ENCODE peak calls at places on chromosomes 3 and 15, in seven cellular contexts. S, V, G, X, Q, F and T are unnamed samples.
A peak's percentile ranks its signal among the peaks of the same experiment; 100 is the strongest.

GRCh38 chr3:134710313-134710680 is 59.5 kb upstream of the KY start:
- DNase-seq in G (no peak), V (no peak), S (peak; percentile 10), F (no peak), X (no peak), Q (no peak), T (no peak)

GRCh38 chr15:43550527-43551363 is 33.3 kb downstream of the MAP1A start:
- DNase-seq in G (no peak), S (peak; percentile 86), Q (no peak), V (no peak), F (no peak), X (no peak), T (no peak)

GRCh38 chr3:148591525-148591924 is 106.2 kb upstream of the AGTR1 start:
- DNase-seq in F (no peak), Q (no peak), S (no peak), G (no peak), X (no peak), V (no peak), T (no peak)

GRCh38 chr3:133159498-133160475 is 121.6 kb downstream of the TMEM108 start:
- DNase-seq in S (no peak), G (no peak), X (no peak), Q (no peak), F (no peak), V (no peak), T (no peak)

GRCh38 chr3:77835916-77836315 is 796.0 kb downstream of the ROBO2 start:
- DNase-seq in V (no peak), S (no peak), F (no peak), X (no peak), Q (no peak), G (no peak), T (no peak)

GRCh38 chr3:29301332-29302011 is 20.6 kb downstream of the RBMS3 start:
- DNase-seq in F (no peak), V (no peak), X (no peak), Q (no peak), G (no peak), S (no peak), T (peak; percentile 35)

GRCh38 chr3:10557783-10558373 is 52.5 kb upstream of the ATP2B2 start:
- DNase-seq in G (no peak), Q (no peak), V (no peak), S (peak; percentile 62), F (peak; percentile 56), X (no peak), T (no peak)

GRCh38 chr15:66955871-66956585 is 109.4 kb upstream of the SMAD3 start:
- DNase-seq in Q (no peak), S (peak; percentile 84), G (no peak), F (peak; percentile 90), V (no peak), X (no peak), T (no peak)

GRCh38 chr15:78537266-78537665 is 3.0 kb upstream of the PSMA4 start:
- DNase-seq in F (no peak), V (no peak), G (no peak), X (no peak), Q (peak; percentile 20), S (no peak), T (no peak)

GRCh38 chr3:183980408-183980807 is 37.3 kb downstream of the ABCC5 start:
- DNase-seq in F (no peak), X (no peak), V (no peak), G (no peak), Q (peak; percentile 36), S (no peak), T (no peak)

GRCh38 chr3:197031315-197032285 is 2.0 kb upstream of the MELTF start:
- DNase-seq in F (peak; percentile 99), Q (peak; percentile 95), X (no peak), V (no peak), S (peak; percentile 97), G (no peak), T (no peak)

GRCh38 chr15:25181290-25182097 is 226.7 kb downstream of the SNRPN start:
- DNase-seq in Q (no peak), F (no peak), V (no peak), X (no peak), G (no peak), S (no peak), T (no peak)

GRCh38 chr3:21466491-21466890 is 284.5 kb downstream of the ZNF385D start:
- DNase-seq in G (no peak), S (peak; percentile 61), X (no peak), V (no peak), Q (no peak), F (no peak), T (no peak)

GRCh38 chr3:172577962-172578560 is 54.8 kb upstream of the TNFSF10 start:
- DNase-seq in S (no peak), F (no peak), V (no peak), X (no peak), Q (no peak), G (no peak), T (no peak)

GRCh38 chr3:156443079-156443478 is 111.8 kb downstream of the SSR3 start:
- DNase-seq in Q (no peak), G (no peak), S (no peak), V (no peak), X (no peak), F (no peak), T (no peak)

DNA sequence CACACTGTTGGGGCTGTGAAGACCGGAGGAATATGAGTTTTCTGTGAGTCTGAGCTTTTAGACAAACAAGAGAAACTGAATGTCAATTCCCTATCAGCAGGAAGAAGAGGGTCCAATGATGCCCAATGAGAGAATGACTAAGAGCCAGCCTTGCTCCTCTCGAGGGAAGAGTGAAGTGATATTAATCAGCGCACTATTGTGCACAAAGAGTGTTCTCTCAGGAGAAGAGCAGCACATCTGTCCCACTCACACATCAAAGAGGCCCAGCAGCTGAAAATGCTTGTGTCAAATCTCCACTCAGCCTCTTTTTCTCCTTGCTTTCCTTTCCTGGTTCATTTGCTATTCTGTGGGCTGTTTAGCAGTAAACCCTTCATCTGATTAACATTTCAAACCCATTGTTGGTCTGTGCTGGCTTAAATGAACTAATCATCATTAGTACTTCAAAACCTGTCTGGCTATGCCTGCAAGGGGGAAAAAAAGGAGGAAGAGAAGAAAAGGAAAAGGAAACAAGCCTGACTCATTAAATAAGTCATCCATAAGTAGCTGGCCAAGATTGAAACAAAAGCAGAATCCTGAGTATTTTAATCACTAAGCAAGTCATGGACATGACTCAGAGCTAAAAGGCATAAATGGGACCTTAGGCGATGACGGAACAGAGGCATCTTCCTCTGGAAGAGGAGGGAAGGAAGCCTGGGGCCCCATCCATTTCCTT is 912.7 kb downstream of the TUSC7 start:
- DNase-seq in G (no peak), S (peak; percentile 95), V (no peak), F (peak; percentile 61), Q (no peak), X (no peak), T (peak; percentile 57)
- TF ChIP-seq EZH2phosphoT487 in G (no peak), S (no peak), V (no peak), F (no peak), Q (no peak), X (no peak), T (no peak)

DNA sequence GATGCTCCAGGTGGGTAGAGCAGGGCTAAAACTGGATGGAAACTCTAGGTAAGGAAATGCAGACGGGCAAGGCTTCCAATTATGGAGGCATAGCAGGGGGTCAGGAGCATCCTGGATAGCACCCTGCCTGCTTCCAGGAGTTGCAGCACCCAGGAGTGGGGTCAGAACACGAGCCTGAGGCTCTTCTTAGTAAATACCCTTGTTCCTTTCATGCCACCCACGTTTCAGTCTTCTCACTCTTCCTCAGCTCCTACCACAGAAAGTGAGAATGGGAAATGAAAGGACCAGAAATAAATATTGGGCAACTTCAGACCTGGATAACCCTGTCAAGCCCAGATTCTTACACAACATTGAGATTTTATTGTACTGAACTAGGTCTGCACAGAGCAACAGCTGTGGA is 16.4 kb downstream of the CCR1 start:
- DNase-seq in Q (no peak), G (no peak), F (no peak), X (no peak), V (no peak), S (no peak), T (no peak)
- TF ChIP-seq EZH2phosphoT487 in Q (no peak), G (no peak), F (no peak), X (no peak), V (no peak), S (no peak), T (no peak)

GRCh38 chr15:22231603-22232002 is 151.3 kb downstream of the OR4M2 start:
- DNase-seq in V (no peak), G (no peak), Q (no peak), X (no peak), S (no peak), F (no peak), T (no peak)
- TF ChIP-seq EZH2phosphoT487 in V (no peak), G (no peak), Q (no peak), X (no peak), S (no peak), F (no peak), T (no peak)

DNA sequence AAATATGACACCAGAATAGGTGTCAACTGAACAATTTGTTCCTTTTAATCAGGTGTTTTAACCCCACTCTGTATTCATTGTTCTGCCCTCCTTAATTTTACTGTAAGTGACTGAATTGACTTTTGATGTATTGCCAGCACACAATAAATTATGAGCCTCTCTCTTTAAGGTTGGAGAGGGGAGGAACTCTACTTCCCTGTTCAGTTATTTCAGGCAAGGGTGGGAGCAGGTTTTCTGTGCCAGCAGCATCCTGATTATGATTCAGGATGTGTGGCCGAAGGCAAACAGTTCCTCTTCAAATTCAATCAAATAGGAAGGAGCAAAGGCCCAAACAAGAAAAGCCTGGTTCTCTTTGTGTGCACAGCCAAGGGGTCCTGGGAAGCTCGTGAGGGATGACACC is 151.6 kb upstream of the HES1 start:
- DNase-seq in V (no peak), G (no peak), F (peak; percentile 41), S (no peak), Q (no peak), X (no peak), T (no peak)
- TF ChIP-seq EZH2phosphoT487 in V (no peak), G (no peak), F (no peak), S (no peak), Q (no peak), X (no peak), T (no peak)

GRCh38 chr3:122268257-122269024 is 56.6 kb upstream of the CSTA start:
- DNase-seq in G (no peak), Q (no peak), X (no peak), S (no peak), F (no peak), V (no peak), T (no peak)
- TF ChIP-seq EZH2phosphoT487 in G (no peak), Q (no peak), X (no peak), S (no peak), F (no peak), V (no peak), T (no peak)

GRCh38 chr3:141231923-141232861 is 567 bp downstream of the PXYLP1 start:
- DNase-seq in F (peak; percentile 50), G (peak; percentile 76), X (peak; percentile 67), V (no peak), S (peak; percentile 45), Q (peak; percentile 68), T (peak; percentile 64)
- TF ChIP-seq EZH2phosphoT487 in F (no peak), G (no peak), X (no peak), V (no peak), S (no peak), Q (no peak), T (peak; percentile 13)

DNA sequence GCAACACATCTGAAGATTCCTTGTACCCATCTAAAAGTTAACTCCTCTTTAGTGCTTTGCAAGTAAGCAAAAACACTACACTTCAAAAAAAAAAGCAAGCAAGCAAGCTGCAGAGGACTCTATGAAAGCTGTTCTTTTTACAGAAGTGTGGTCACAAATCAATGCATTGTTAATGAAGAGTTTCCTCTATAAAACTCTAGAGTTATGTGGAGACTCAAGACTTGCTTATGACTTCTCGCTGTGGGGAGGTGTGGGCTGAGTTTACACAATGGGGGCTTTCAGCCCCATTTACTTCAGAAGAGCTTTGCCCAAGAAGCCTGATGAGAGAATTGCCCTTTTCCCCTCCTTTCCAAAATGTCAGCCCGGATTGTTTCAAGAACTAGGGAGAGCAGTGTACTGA is 144.5 kb downstream of the IGSF11 start:
- DNase-seq in Q (no peak), X (no peak), G (no peak), S (no peak), F (no peak), V (no peak), T (no peak)
- TF ChIP-seq EZH2phosphoT487 in Q (no peak), X (no peak), G (no peak), S (no peak), F (no peak), V (no peak), T (no peak)